ENCODE peak calls at places on chromosomes 1 and 21, in four cellular contexts. V is GM10248, J is choroid plexus epithelial cell, S is H9. A is an unnamed sample.

GRCh38 chr1:5692649-5693048 is 299.6 kb downstream of the NPHP4 start:
- DNase-seq in V (no peak), J (no peak), S (no peak), A (no peak)

GRCh38 chr1:180500689-180501088 is 1.7 kb downstream of the ACBD6 start:
- DNase-seq in J (no peak), V (no peak), S (no peak), A (no peak)

GRCh38 chr21:26079376-26079775 is 91.2 kb downstream of the APP start:
- DNase-seq in J (peak), V (no peak), S (no peak), A (no peak)

GRCh38 chr21:33541105-33541711 is 709 bp downstream of the GART start:
- DNase-seq in J (peak), V (no peak), S (no peak), A (no peak)

GRCh38 chr1:183761871-183762270 is 43.0 kb upstream of the RGL1 start:
- DNase-seq in J (peak), S (no peak), V (no peak), A (no peak)

GRCh38 chr1:17768651-17769241 is 13.6 kb downstream of the ACTL8 start:
- DNase-seq in S (no peak), V (no peak), J (peak), A (no peak)

GRCh38 chr1:173191011-173191410 is 16.1 kb downstream of the TNFSF4 start:
- DNase-seq in J (peak), S (no peak), V (no peak), A (no peak)

GRCh38 chr1:115364044-115364775 is 26.2 kb upstream of the NGF start:
- DNase-seq in S (no peak), V (no peak), J (peak), A (no peak)

GRCh38 chr1:151693057-151693651 is 23.4 kb downstream of the CELF3 start:
- DNase-seq in V (no peak), J (peak), S (no peak), A (no peak)

GRCh38 chr1:202193614-202194327 is at the start of gene LGR6:
- DNase-seq in J (no peak), V (no peak), S (no peak), A (peak)

GRCh38 chr1:226650236-226650841 is 88.7 kb downstream of the ITPKB start:
- DNase-seq in J (no peak), S (no peak), V (no peak), A (no peak)

GRCh38 chr1:50704126-50704525 is 255.9 kb downstream of the FAF1 start:
- DNase-seq in S (no peak), J (peak), V (peak), A (peak)

GRCh38 chr1:231724876-231725647 is 98.5 kb downstream of the DISC1 start:
- DNase-seq in S (peak), J (peak), V (peak), A (peak)

GRCh38 chr1:115320368-115320767 is 17.7 kb downstream of the NGF start:
- DNase-seq in S (no peak), V (no peak), J (no peak), A (no peak)

GRCh38 chr1:62612770-62613169 is 15.4 kb downstream of the ANGPTL3 start:
- DNase-seq in S (no peak), V (no peak), J (no peak), A (no peak)

GRCh38 chr1:243489164-243489527 is 233.3 kb downstream of the SDCCAG8 start:
- DNase-seq in J (no peak), V (no peak), S (no peak), A (no peak)

GRCh38 chr1:40595623-40596022 is 64.2 kb downstream of the ZNF684 start:
- DNase-seq in V (no peak), S (no peak), J (no peak), A (no peak)

GRCh38 chr21:43333301-43334062 is 93.4 kb downstream of the SIK1 start:
- DNase-seq in S (peak), V (no peak), J (peak), A (peak)

GRCh38 chr21:43853851-43854772 is 10.9 kb upstream of the AGPAT3 start:
- DNase-seq in V (no peak), S (no peak), J (no peak), A (no peak)

GRCh38 chr21:36422279-36423098 is 37.3 kb downstream of the CHAF1B start:
- DNase-seq in S (peak), V (peak), J (peak), A (peak)

GRCh38 chr1:214574598-214575411 is 23.4 kb upstream of the PTPN14 start:
- DNase-seq in J (peak), V (no peak), S (no peak), A (no peak)

GRCh38 chr1:101394041-101394440 is 157.2 kb downstream of the S1PR1 start:
- DNase-seq in V (no peak), J (no peak), S (no peak), A (no peak)

GRCh38 chr21:44551290-44552015 is at the start of gene KRTAP10-2:
- DNase-seq in V (no peak), J (no peak), S (peak), A (no peak)

GRCh38 chr1:236018885-236019453 is 45.9 kb downstream of the NID1 start:
- DNase-seq in S (no peak), J (peak), V (no peak), A (no peak)

GRCh38 chr21:36656138-36656537 is 42.8 kb upstream of the SIM2 start:
- DNase-seq in J (no peak), V (no peak), S (no peak), A (no peak)

GRCh38 chr21:38929137-38929536 is 123.4 kb downstream of the ETS2 start:
- DNase-seq in J (no peak), S (no peak), V (no peak), A (no peak)

GRCh38 chr1:28097100-28097472 is 8.7 kb upstream of the EYA3 start:
- DNase-seq in S (no peak), J (no peak), V (peak), A (no peak)

GRCh38 chr1:2346691-2347408 is 44.5 kb downstream of the MORN1 start:
- DNase-seq in J (no peak), S (no peak), V (no peak), A (no peak)

GRCh38 chr1:224193319-224193966 is 10.4 kb downstream of the DEGS1 start:
- DNase-seq in J (no peak), S (no peak), V (no peak), A (no peak)

GRCh38 chr1:201184734-201185453 is 5.7 kb upstream of the IGFN1 start:
- DNase-seq in J (peak), S (peak), V (no peak), A (peak)

GRCh38 chr1:67619080-67619479 is 65.9 kb upstream of the GADD45A start:
- DNase-seq in S (no peak), V (no peak), J (peak), A (no peak)

GRCh38 chr1:224502459-224503160 is 68.0 kb upstream of the WDR26 start:
- DNase-seq in S (no peak), J (peak), V (no peak), A (no peak)

GRCh38 chr1:110505596-110505995 is 13.4 kb downstream of the KCNA10 start:
- DNase-seq in J (no peak), S (no peak), V (no peak), A (no peak)

GRCh38 chr1:173646656-173647055 is 11.5 kb downstream of the TEX50 start:
- DNase-seq in S (no peak), J (no peak), V (no peak), A (no peak)

GRCh38 chr21:23316190-23316589 is 2291.1 kb downstream of the MRPL39 start:
- DNase-seq in V (no peak), J (no peak), S (no peak), A (no peak)
- TF ChIP-seq CTCF in V (no peak), J (no peak), S (no peak), A (no peak)

GRCh38 chr1:206012086-206012859 is 9.1 kb upstream of the RAB7B start:
- DNase-seq in V (peak), J (no peak), S (peak), A (no peak)
- TF ChIP-seq CTCF in V (no peak), J (no peak), S (no peak), A (no peak)

GRCh38 chr1:981955-982558 is at the start of gene PERM1:
- DNase-seq in V (no peak), S (no peak), J (no peak), A (no peak)

GRCh38 chr1:979744-980072 is 2.2 kb downstream of the PERM1 start:
- DNase-seq in J (no peak), S (no peak), V (no peak), A (no peak)

GRCh38 chr1:981491-981954 is 370 bp downstream of the PERM1 start:
- DNase-seq in V (no peak), S (no peak), J (no peak), A (no peak)

GRCh38 chr1:980137-980571 is 1.7 kb downstream of the PERM1 start:
- DNase-seq in J (no peak), V (no peak), S (no peak), A (no peak)

GRCh38 chr1:980602-981395 is 1.1 kb downstream of the PERM1 start:
- DNase-seq in S (no peak), J (no peak), V (no peak), A (no peak)
- TF ChIP-seq CTCF in S (no peak), J (no peak), V (no peak), A (no peak)

DNA sequence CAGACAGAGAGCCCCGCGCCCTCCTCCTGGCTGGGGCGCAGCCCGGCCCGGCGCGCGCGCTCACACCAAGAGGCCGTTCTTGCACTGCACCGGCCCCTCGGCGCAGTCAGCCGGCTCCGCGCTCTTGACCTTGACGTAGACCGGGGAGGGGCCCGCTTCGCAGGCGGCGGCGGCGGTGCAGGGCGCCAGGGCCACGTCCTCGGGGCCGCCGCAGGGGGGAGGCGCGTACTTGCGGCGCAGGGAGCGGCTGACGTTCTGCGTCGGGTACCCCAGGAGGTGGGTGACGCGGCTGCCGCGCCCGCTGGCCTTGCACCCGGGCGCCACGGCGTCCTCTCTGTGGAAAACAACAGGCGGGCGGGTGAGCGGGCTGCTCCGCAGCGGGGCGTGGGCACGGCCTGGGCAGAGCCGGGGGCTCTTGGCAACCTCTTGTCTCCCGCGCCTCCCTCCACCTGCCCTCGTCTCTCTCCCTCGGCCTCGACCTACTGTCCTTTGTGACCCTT is 7.7 kb downstream of the VSIG8 start:
- DNase-seq in V (peak), J (peak), S (peak), A (peak)
- TF ChIP-seq CTCF in V (no peak), J (no peak), S (no peak), A (no peak)

DNA sequence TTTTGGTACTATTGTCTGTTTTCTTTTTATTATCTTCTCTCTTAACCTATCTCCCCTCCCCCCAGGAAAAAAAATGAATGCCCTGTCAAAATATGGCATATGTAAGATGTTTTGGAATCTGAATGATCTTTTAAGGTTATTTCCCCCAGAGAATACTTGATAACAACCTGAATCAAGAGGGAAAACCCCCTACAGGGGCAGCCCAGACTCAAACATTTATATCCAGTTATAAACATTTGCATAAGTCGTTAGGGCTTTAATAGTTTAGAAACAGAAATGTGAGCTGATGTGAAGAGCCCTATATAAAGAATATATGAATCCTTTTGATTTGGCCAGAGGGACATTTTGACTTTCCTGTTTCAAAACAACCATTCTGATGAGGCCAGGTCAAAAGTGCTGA is 169.5 kb downstream of the VAV3 start:
- DNase-seq in V (no peak), J (no peak), S (no peak), A (no peak)
- TF ChIP-seq CTCF in V (no peak), J (no peak), S (no peak), A (no peak)

GRCh38 chr1:31843506-31843905 is 27.7 kb upstream of the SPOCD1 start:
- DNase-seq in S (no peak), V (no peak), J (peak), A (no peak)
- TF ChIP-seq CTCF in S (no peak), V (no peak), J (no peak), A (no peak)